ENCODE peak calls at places on chromosomes 6 and 20, in seven cellular contexts. H is KBM-7; C is OCI-LY7; W is stimulated activated CD4-positive, alpha-beta T cell treated with anti-CD3 and anti-CD28 coated beads, Interleukin-4, amount 100 ng/mL, for 24 hours; O is omental fat pad; Y is psoas muscle; N is fibroblast of pulmonary artery. M is an unnamed sample.

GRCh38 chr6:18101271-18101670 is 21.2 kb downstream of the NHLRC1 start:
- DNase-seq in H (no peak), C (no peak), W (no peak), O (no peak), Y (no peak), N (peak), M (no peak)

GRCh38 chr6:108014040-108014439 is 56.0 kb upstream of the SEC63 start:
- DNase-seq in H (no peak), C (no peak), W (no peak), O (no peak), Y (no peak), N (no peak), M (no peak)

GRCh38 chr6:118705799-118706481 is 54.5 kb upstream of the CEP85L start:
- DNase-seq in H (peak), C (no peak), W (no peak), O (no peak), Y (peak), N (peak), M (no peak)

GRCh38 chr20:61956396-61957342 is 109.0 kb downstream of the TAF4 start:
- DNase-seq in H (no peak), C (no peak), W (no peak), O (no peak), Y (no peak), N (peak), M (no peak)

GRCh38 chr6:52261229-52261628 is 16.9 kb upstream of the IL17F start:
- DNase-seq in H (no peak), C (no peak), W (no peak), O (no peak), Y (no peak), N (no peak), M (no peak)

GRCh38 chr6:151063339-151063738 is 176.4 kb upstream of the AKAP12 start:
- DNase-seq in H (no peak), C (no peak), W (no peak), O (no peak), Y (no peak), N (peak), M (no peak)

GRCh38 chr20:22489614-22490286 is 94.6 kb downstream of the FOXA2 start:
- DNase-seq in H (no peak), C (no peak), W (no peak), O (no peak), Y (no peak), N (no peak), M (no peak)

GRCh38 chr6:98769546-98769945 is 64.8 kb upstream of the POU3F2 start:
- DNase-seq in H (peak), C (peak), W (peak), O (no peak), Y (no peak), N (peak), M (peak)

GRCh38 chr20:62167474-62167873 is 15.4 kb upstream of the MTG2 start:
- DNase-seq in H (no peak), C (no peak), W (no peak), O (no peak), Y (peak), N (no peak), M (no peak)

GRCh38 chr20:17536944-17537444 is 5.8 kb upstream of the BFSP1 start:
- DNase-seq in H (peak), C (peak), W (peak), O (peak), Y (peak), N (peak), M (no peak)

GRCh38 chr20:49447364-49447763 is 35.1 kb downstream of the KCNB1 start:
- DNase-seq in H (no peak), C (no peak), W (no peak), O (no peak), Y (no peak), N (no peak), M (no peak)

GRCh38 chr6:157099912-157100593 is 223.3 kb downstream of the TMEM242 start:
- DNase-seq in H (peak), C (no peak), W (peak), O (no peak), Y (no peak), N (peak), M (no peak)

GRCh38 chr6:156564128-156564806 is 212.9 kb upstream of the ARID1B start:
- DNase-seq in H (peak), C (peak), W (peak), O (peak), Y (peak), N (peak), M (peak)

GRCh38 chr20:1266167-1266973 is at the start of gene SNPH:
- DNase-seq in H (no peak), C (peak), W (peak), O (no peak), Y (peak), N (peak), M (peak)

GRCh38 chr6:34189806-34190503 is 44.1 kb upstream of the GRM4 start:
- DNase-seq in H (peak), C (peak), W (peak), O (no peak), Y (no peak), N (no peak), M (peak)

GRCh38 chr6:170228581-170229310 is 62.1 kb downstream of the DLL1 start:
- DNase-seq in H (no peak), C (no peak), W (no peak), O (no peak), Y (no peak), N (no peak), M (no peak)

GRCh38 chr6:125346926-125347563 is 45.3 kb upstream of the HDDC2 start:
- DNase-seq in H (no peak), C (peak), W (no peak), O (no peak), Y (no peak), N (no peak), M (no peak)

GRCh38 chr6:134373282-134373922 is 55.5 kb upstream of the SGK1 start:
- DNase-seq in H (peak), C (peak), W (no peak), O (no peak), Y (no peak), N (peak), M (no peak)

M was measured in hypothalamus.